ENCODE peak calls at places on chromosome X, in eight cellular contexts. O, M, Q, F, V, A, L and W are unnamed samples.

GRCh38 chrX:127138218-127138617 is 318.7 kb downstream of the PRR32 start:
- DNase-seq in O (no peak), M (no peak), Q (no peak), F (no peak), V (no peak), A (no peak), L (no peak), W (no peak)

GRCh38 chrX:49227726-49228125 is 5.4 kb downstream of the CACNA1F start:
- DNase-seq in O (no peak), M (no peak), Q (no peak), F (no peak), V (no peak), A (no peak), L (no peak), W (no peak)

GRCh38 chrX:84248226-84248625 is 60.2 kb upstream of the RPS6KA6 start:
- DNase-seq in O (no peak), M (no peak), Q (no peak), F (peak), V (no peak), A (no peak), L (no peak), W (peak)

GRCh38 chrX:110791206-110791605 is 4.4 kb downstream of the CHRDL1 start:
- DNase-seq in O (no peak), M (no peak), Q (no peak), F (no peak), V (no peak), A (no peak), L (no peak), W (no peak)

GRCh38 chrX:145715641-145716138 is 101.9 kb upstream of the SLITRK2 start:
- DNase-seq in O (no peak), M (no peak), Q (no peak), F (no peak), V (no peak), A (no peak), L (no peak), W (no peak)

GRCh38 chrX:313546-313945 is 5.0 kb downstream of the GTPBP6 start:
- DNase-seq in O (no peak), M (peak), Q (no peak), F (no peak), V (no peak), A (peak), L (no peak), W (no peak)

GRCh38 chrX:1686642-1687041 is 71.8 kb downstream of the ASMT start:
- DNase-seq in O (no peak), M (no peak), Q (no peak), F (peak), V (no peak), A (no peak), L (no peak), W (no peak)

GRCh38 chrX:45749375-45749774 is 548.7 kb upstream of the DIPK2B start:
- DNase-seq in O (no peak), M (no peak), Q (no peak), F (no peak), V (no peak), A (no peak), L (no peak), W (peak)

GRCh38 chrX:69028761-69029120 is 136.5 kb downstream of the PJA1 start:
- DNase-seq in O (no peak), M (no peak), Q (no peak), F (no peak), V (peak), A (no peak), L (peak), W (no peak)

GRCh38 chrX:38816158-38816557 is 14.9 kb downstream of the MID1IP1 start:
- DNase-seq in O (peak), M (no peak), Q (no peak), F (no peak), V (no peak), A (no peak), L (no peak), W (no peak)

GRCh38 chrX:38807873-38808272 is 6.6 kb downstream of the MID1IP1 start:
- DNase-seq in O (no peak), M (no peak), Q (no peak), F (no peak), V (no peak), A (no peak), L (no peak), W (peak)

GRCh38 chrX:38806875-38807601 is 5.8 kb downstream of the MID1IP1 start:
- DNase-seq in O (peak), M (no peak), Q (no peak), F (no peak), V (no peak), A (no peak), L (peak), W (no peak)

GRCh38 chrX:38817004-38817703 is 15.9 kb downstream of the MID1IP1 start:
- DNase-seq in O (peak), M (no peak), Q (no peak), F (no peak), V (peak), A (peak), L (peak), W (peak)

DNA sequence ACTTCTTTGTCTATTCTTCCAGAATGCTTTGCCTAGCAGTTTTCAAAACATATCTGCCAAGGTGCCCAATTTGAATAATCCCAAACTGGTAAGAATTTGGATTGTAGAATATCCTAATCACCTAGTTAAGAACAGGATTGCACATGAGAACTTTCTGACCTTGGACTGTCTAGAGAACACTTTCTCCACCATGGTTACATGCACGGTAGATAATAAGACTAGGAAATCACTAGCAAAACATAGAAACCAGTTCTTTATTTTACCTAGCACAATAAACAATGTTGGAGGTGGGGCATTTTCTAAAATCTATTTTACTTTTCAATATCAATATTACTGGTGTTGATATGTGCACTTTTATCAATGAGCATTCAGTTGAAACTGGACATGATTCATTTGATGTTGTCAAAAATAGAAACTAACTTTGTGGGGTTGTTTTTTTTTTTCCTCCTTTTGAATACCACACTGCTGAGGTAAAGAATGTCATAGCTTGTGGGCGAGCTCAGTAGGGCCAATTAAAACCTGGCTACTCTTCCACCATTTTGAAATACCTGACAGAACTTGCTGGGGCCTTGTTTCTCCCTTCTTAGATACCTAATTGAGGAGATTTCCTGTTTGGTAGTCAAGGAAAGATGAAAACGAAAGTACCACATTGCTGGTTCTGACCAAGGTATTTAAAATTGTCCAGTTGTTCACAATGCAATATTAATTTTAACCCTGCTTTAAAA is 10.4 kb downstream of the MID1IP1 start:
- DNase-seq in O (no peak), M (no peak), Q (no peak), F (peak), V (no peak), A (no peak), L (no peak), W (no peak)
- H3K4me3 ChIP-seq in O (no peak), M (no peak), Q (no peak), F (no peak), V (no peak), A (no peak), L (no peak), W (no peak)

GRCh38 chrX:134776844-134777370 is 118.6 kb upstream of the PLAC1 start:
- DNase-seq in O (no peak), M (no peak), Q (no peak), F (no peak), V (no peak), A (no peak), L (no peak), W (no peak)

GRCh38 chrX:134780908-134781307 is 122.6 kb upstream of the PLAC1 start:
- DNase-seq in O (peak), M (no peak), Q (no peak), F (no peak), V (no peak), A (no peak), L (no peak), W (no peak)

DNA sequence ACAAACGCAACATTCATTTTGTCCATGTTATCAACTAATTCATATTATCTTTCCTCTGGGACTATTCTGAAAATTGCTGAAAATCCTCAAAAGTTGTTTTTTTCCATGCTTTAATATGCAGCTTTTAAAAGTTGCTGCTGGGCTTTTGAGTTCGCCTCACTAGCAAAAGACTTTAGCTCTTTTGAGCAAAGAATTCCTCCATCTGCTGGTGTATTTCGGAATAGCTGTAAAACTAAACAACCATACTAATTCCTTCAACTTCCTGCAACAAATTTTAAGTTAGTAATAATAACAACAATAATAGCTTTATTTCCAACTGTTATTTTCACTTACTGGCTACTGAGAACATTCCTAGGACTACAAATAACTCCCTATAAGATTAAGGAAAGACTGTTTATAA is 124.5 kb upstream of the PLAC1 start:
- DNase-seq in O (no peak), M (no peak), Q (peak), F (no peak), V (no peak), A (no peak), L (no peak), W (peak)
- TF ChIP-seq CTCF in O (peak), M (peak), Q (peak), F (peak), V (peak), A (peak), L (peak), W (peak)

GRCh38 chrX:31237189-31237588 is 165.3 kb upstream of the FTHL17 start:
- DNase-seq in O (no peak), M (no peak), Q (no peak), F (no peak), V (no peak), A (no peak), L (no peak), W (no peak)
- H3K4me3 ChIP-seq in O (no peak), M (no peak), Q (no peak), F (no peak), V (no peak), A (no peak), L (no peak), W (no peak)

GRCh38 chrX:136166221-136166855 is 19.0 kb downstream of the FHL1 start:
- DNase-seq in O (no peak), M (no peak), Q (no peak), F (peak), V (no peak), A (peak), L (no peak), W (peak)
- TF ChIP-seq CTCF in O (no peak), M (no peak), Q (no peak), F (no peak), V (no peak), A (no peak), L (peak), W (peak)

GRCh38 chrX:137033774-137034507 is at the start of gene GPR101:
- DNase-seq in O (no peak), M (no peak), Q (no peak), F (no peak), V (no peak), A (no peak), L (no peak), W (no peak)
- H3K4me3 ChIP-seq in O (no peak), M (peak), Q (no peak), F (no peak), V (no peak), A (no peak), L (peak), W (no peak)

DNA sequence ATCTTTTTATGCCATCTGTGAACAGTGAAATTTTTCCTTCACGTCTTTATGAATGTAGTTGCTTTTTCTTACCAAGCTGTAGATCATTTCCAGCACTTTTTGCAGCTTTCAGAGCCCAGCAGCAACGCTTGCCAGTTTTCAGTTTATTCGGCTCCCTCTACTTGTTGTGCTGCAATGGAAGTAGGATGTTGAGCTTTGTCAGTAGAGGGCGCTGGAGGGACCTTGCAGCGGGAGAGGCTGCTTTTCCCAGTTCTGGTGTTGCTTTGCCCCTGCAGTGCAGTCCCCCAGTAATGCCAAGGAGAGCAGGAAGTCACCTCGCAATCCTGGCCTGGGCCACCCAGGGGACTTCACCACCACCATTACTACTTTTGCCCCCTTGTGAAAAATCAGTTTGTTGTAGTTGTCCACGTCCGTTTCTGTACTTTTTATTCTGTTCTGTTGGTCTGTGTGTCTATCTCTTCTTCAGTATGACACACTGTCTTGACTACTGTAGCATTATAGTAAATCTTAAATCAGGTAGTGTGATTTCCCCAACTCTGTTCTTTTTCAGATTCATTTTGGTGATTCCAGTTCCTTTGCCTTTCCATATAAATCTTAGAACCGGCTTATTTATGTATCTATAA is 21.8 kb downstream of the CMC4 start:
- DNase-seq in O (peak), M (peak), Q (no peak), F (no peak), V (peak), A (peak), L (peak), W (peak)
- TF ChIP-seq CTCF in O (peak), M (peak), Q (no peak), F (peak), V (peak), A (no peak), L (peak), W (peak)

GRCh38 chrX:24647257-24648058 is at the start of gene PCYT1B:
- DNase-seq in O (peak), M (peak), Q (peak), F (peak), V (peak), A (peak), L (peak), W (peak)
- H3K4me3 ChIP-seq in O (no peak), M (peak), Q (peak), F (peak), V (no peak), A (peak), L (peak), W (no peak)

GRCh38 chrX:79366556-79366887 is 612 bp downstream of the ITM2A start:
- DNase-seq in O (no peak), M (no peak), Q (peak), F (no peak), V (no peak), A (no peak), L (no peak), W (no peak)
- TF ChIP-seq CTCF in O (no peak), M (no peak), Q (no peak), F (no peak), V (no peak), A (no peak), L (no peak), W (no peak)

DNA sequence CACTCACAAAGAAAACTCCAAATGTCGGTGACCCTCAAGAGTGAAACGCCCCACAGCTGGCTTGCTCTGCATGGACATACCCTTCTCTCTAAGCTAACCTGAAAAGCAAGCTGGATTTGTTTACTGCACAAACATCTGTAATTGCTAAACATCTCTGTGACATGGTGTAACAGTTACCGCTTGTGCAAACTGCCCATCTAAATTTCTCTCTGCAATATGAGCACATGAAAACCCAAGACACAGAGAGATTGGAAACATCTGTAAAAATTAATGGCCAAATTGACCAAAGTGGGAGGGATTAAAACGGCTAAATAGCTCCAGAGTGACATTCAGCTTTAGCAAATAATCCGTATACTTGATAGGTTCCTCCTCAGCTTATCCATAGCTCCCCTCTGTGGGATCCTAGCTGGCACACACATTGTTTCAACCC is 155.0 kb upstream of the MAP3K15 start:
- DNase-seq in O (no peak), M (no peak), Q (peak), F (no peak), V (no peak), A (no peak), L (no peak), W (peak)
- H3K4me3 ChIP-seq in O (no peak), M (no peak), Q (peak), F (peak), V (no peak), A (no peak), L (no peak), W (peak)